ENCODE peak calls at places on chromosomes 12 and 14, in ten cellular contexts. K is PC-9; X is adrenal gland; G is islet precursor cell; W is MV-4-11; F is RKO; U is RPMI7951; V is stimulated activated CD4-positive, alpha-beta T cell treated with anti-CD3 and anti-CD28 coated beads, Interleukin-4, amount 100 ng/mL, for 4 hours; H is iPS DF 6.9; N is glutamatergic neuron. I is an unnamed sample.

GRCh38 chr14:102554835-102555819 is 37.3 kb upstream of the RCOR1 start:
- DNase-seq in K (no peak), X (no peak), G (peak; percentile 80), W (peak; percentile 17), F (no peak), U (peak; percentile 57), V (peak; percentile 58), H (no peak), N (peak; percentile 66), I (no peak)

GRCh38 chr12:120710805-120711296 is 593 bp downstream of the UNC119B start:
- DNase-seq in K (peak; percentile 22), X (no peak), G (peak; percentile 71), W (peak; percentile 13), F (peak; percentile 34), U (no peak), V (no peak), H (no peak), N (peak; percentile 28), I (no peak)

GRCh38 chr12:118098911-118099671 is 4.7 kb downstream of the VSIG10 start:
- DNase-seq in K (peak; percentile 26), X (no peak), G (no peak), W (no peak), F (no peak), U (no peak), V (no peak), H (no peak), N (no peak), I (no peak)

GRCh38 chr12:31363416-31363809 is 37.5 kb upstream of the SINHCAF start:
- DNase-seq in K (no peak), X (no peak), G (no peak), W (peak; percentile 33), F (no peak), U (no peak), V (no peak), H (no peak), N (no peak), I (no peak)

GRCh38 chr12:51752490-51752889 is 96.0 kb downstream of the FIGNL2 start:
- DNase-seq in K (no peak), X (peak; percentile 40), G (peak; percentile 86), W (no peak), F (peak; percentile 40), U (peak; percentile 73), V (no peak), H (no peak), N (no peak), I (no peak)

GRCh38 chr12:52155048-52155868 is 36.6 kb downstream of the KRT80 start:
- DNase-seq in K (peak; percentile 65), X (no peak), G (peak; percentile 62), W (no peak), F (no peak), U (peak; percentile 36), V (no peak), H (no peak), N (no peak), I (no peak)

GRCh38 chr14:51396222-51396815 is 156.3 kb downstream of the TMX1 start:
- DNase-seq in K (peak; percentile 48), X (no peak), G (no peak), W (no peak), F (peak; percentile 99), U (peak; percentile 98), V (no peak), H (no peak), N (peak; percentile 33), I (no peak)

GRCh38 chr12:9340422-9341259 is 132.4 kb upstream of the PZP start:
- DNase-seq in K (no peak), X (no peak), G (no peak), W (no peak), F (peak; percentile 41), U (peak; percentile 85), V (no peak), H (no peak), N (no peak), I (no peak)

GRCh38 chr12:82486524-82487235 is 128.4 kb downstream of the METTL25 start:
- DNase-seq in K (no peak), X (no peak), G (no peak), W (no peak), F (peak; percentile 12), U (no peak), V (no peak), H (no peak), N (no peak), I (no peak)

GRCh38 chr14:100679707-100680438 is 46.8 kb upstream of the DLK1 start:
- DNase-seq in K (no peak), X (no peak), G (peak; percentile 94), W (no peak), F (no peak), U (peak; percentile 66), V (no peak), H (no peak), N (no peak), I (no peak)

GRCh38 chr12:14961466-14962155 is at the start of gene ARHGDIB:
- DNase-seq in K (peak; percentile 53), X (peak; percentile 32), G (no peak), W (peak; percentile 96), F (no peak), U (peak; percentile 61), V (peak; percentile 81), H (no peak), N (no peak), I (no peak)

GRCh38 chr14:105315941-105316562 is 1.5 kb downstream of the PACS2 start:
- DNase-seq in K (peak; percentile 4), X (no peak), G (peak; percentile 52), W (peak; percentile 68), F (no peak), U (no peak), V (peak; percentile 17), H (no peak), N (peak; percentile 28), I (no peak)

GRCh38 chr12:101855364-101855884 is 22.0 kb upstream of the DRAM1 start:
- DNase-seq in K (no peak), X (no peak), G (peak; percentile 80), W (peak; percentile 20), F (no peak), U (no peak), V (no peak), H (no peak), N (no peak), I (no peak)

GRCh38 chr12:31849090-31849687 is 110.0 kb upstream of the RESF1 start:
- DNase-seq in K (no peak), X (no peak), G (no peak), W (peak; percentile 4), F (peak; percentile 40), U (peak; percentile 37), V (no peak), H (no peak), N (no peak), I (no peak)

GRCh38 chr12:4421590-4422031 is 24.0 kb downstream of the FGF6 start:
- DNase-seq in K (peak; percentile 6), X (no peak), G (peak; percentile 51), W (peak; percentile 33), F (peak; percentile 54), U (peak; percentile 16), V (no peak), H (peak; percentile 45), N (no peak), I (peak; percentile 80)

GRCh38 chr14:92686763-92687427 is 61.5 kb downstream of the LGMN start:
- DNase-seq in K (peak; percentile 57), X (peak; percentile 64), G (peak; percentile 96), W (no peak), F (peak; percentile 56), U (peak; percentile 21), V (peak; percentile 21), H (no peak), N (peak; percentile 95), I (peak; percentile 93)

GRCh38 chr12:2836576-2836975 is 1.7 kb upstream of the NRIP2 start:
- DNase-seq in K (no peak), X (no peak), G (no peak), W (peak; percentile 87), F (no peak), U (no peak), V (no peak), H (no peak), N (no peak), I (no peak)

GRCh38 chr12:49750027-49750977 is 8.9 kb downstream of the TMBIM6 start:
- DNase-seq in K (no peak), X (peak; percentile 58), G (no peak), W (peak; percentile 77), F (peak; percentile 84), U (peak; percentile 28), V (peak; percentile 54), H (no peak), N (no peak), I (no peak)

GRCh38 chr14:105176513-105176912 is 4.6 kb downstream of the NUDT14 start:
- DNase-seq in K (no peak), X (no peak), G (no peak), W (peak; percentile 53), F (no peak), U (no peak), V (no peak), H (no peak), N (no peak), I (no peak)

GRCh38 chr12:97148941-97149559 is 242.0 kb downstream of the NEDD1 start:
- DNase-seq in K (peak; percentile 41), X (peak; percentile 47), G (peak; percentile 91), W (peak; percentile 56), F (peak; percentile 43), U (peak; percentile 12), V (peak; percentile 5), H (peak; percentile 70), N (peak; percentile 90), I (peak; percentile 58)

GRCh38 chr12:176321-177181 is 37.4 kb downstream of the SLC6A12 start:
- DNase-seq in K (peak; percentile 60), X (peak; percentile 54), G (no peak), W (peak; percentile 25), F (peak; percentile 10), U (peak; percentile 22), V (no peak), H (no peak), N (peak; percentile 80), I (peak; percentile 52)

GRCh38 chr14:66508846-66509621 is 1.1 kb downstream of the GPHN start:
- DNase-seq in K (peak; percentile 28), X (peak; percentile 31), G (peak; percentile 61), W (no peak), F (peak; percentile 39), U (peak; percentile 35), V (peak; percentile 52), H (no peak), N (peak; percentile 61), I (peak; percentile 12)

GRCh38 chr12:49461221-49461620 is 77.6 kb upstream of the KCNH3 start:
- DNase-seq in K (no peak), X (no peak), G (no peak), W (no peak), F (no peak), U (no peak), V (no peak), H (no peak), N (no peak), I (no peak)

GRCh38 chr14:85963486-85963885 is 433.5 kb downstream of the FLRT2 start:
- DNase-seq in K (no peak), X (no peak), G (no peak), W (no peak), F (no peak), U (no peak), V (no peak), H (no peak), N (no peak), I (no peak)

GRCh38 chr12:123941485-123942276 is 30.9 kb downstream of the CCDC92 start:
- DNase-seq in K (no peak), X (no peak), G (peak; percentile 51), W (peak; percentile 92), F (no peak), U (no peak), V (no peak), H (no peak), N (no peak), I (no peak)

GRCh38 chr12:64243809-64244208 is 21.7 kb upstream of the KICS2 start:
- DNase-seq in K (no peak), X (no peak), G (no peak), W (no peak), F (no peak), U (no peak), V (no peak), H (no peak), N (no peak), I (no peak)

GRCh38 chr12:132282031-132282949 is 47.1 kb downstream of the GALNT9 start:
- DNase-seq in K (no peak), X (no peak), G (no peak), W (no peak), F (no peak), U (no peak), V (no peak), H (no peak), N (no peak), I (no peak)

GRCh38 chr14:104974146-104974541 is 4.0 kb downstream of the AHNAK2 start:
- DNase-seq in K (no peak), X (no peak), G (no peak), W (no peak), F (no peak), U (no peak), V (no peak), H (no peak), N (peak; percentile 10), I (no peak)